ENCODE peak calls at places on chromosomes 11 and 22, in four cellular contexts. H is A549, T is NCI-H748 treated with DMSO at 0.1 percent for 48 hours, V is NCI-H1092 treated with DMSO at 0.1 percent for 48 hours. W is an unnamed sample.

GRCh38 chr11:78586452-78587046 is 11.9 kb upstream of the NARS2 start:
- DNase-seq in H (peak), T (no peak), V (no peak), W (peak)

GRCh38 chr11:44565008-44565745 is at the start of gene CD82:
- DNase-seq in H (peak), T (peak), V (peak), W (peak)

GRCh38 chr11:131495417-131495816 is 125.0 kb downstream of the NTM start:
- DNase-seq in H (no peak), V (no peak), T (no peak), W (no peak)

GRCh38 chr22:37909756-37910155 is 3.7 kb downstream of the MICALL1 start:
- DNase-seq in T (no peak), V (no peak), H (no peak), W (no peak)

GRCh38 chr11:3123316-3123715 is 41.8 kb downstream of the OSBPL5 start:
- DNase-seq in T (peak), V (peak), H (no peak), W (no peak)

GRCh38 chr11:70731670-70732492 is 333.6 kb downstream of the CTTN start:
- DNase-seq in V (no peak), T (no peak), H (no peak), W (no peak)

GRCh38 chr11:72613977-72614376 is 60.2 kb downstream of the PDE2A start:
- DNase-seq in T (no peak), H (no peak), V (no peak), W (no peak)

GRCh38 chr22:35119494-35119893 is 53.5 kb downstream of the ISX start:
- DNase-seq in H (no peak), T (no peak), V (no peak), W (no peak)

GRCh38 chr11:87173185-87174039 is 135.7 kb downstream of the TMEM135 start:
- DNase-seq in H (peak), V (peak), T (no peak), W (peak)

GRCh38 chr11:45167283-45167682 is 20.8 kb downstream of the PRDM11 start:
- DNase-seq in V (no peak), T (no peak), H (no peak), W (no peak)

GRCh38 chr11:112706863-112707262 is 254.4 kb upstream of the NCAM1 start:
- DNase-seq in V (no peak), H (no peak), T (no peak), W (no peak)

W was measured in HT1080.